ENCODE peak calls at places on chromosomes 7 and 10, in four cellular contexts. One of them, this sample, is unnamed.

GRCh38 chr7:156139112-156139511 is 326.8 kb upstream of the SHH start:
- DNase-seq in prostate gland: no peak
- DNase-seq in GM20000: no peak
- DNase-seq in GM03348: no peak
- DNase-seq in this sample: no peak

GRCh38 chr7:44980393-44981034 is 1.7 kb upstream of the MYO1G start:
- DNase-seq in prostate gland: no peak
- DNase-seq in GM20000: peak
- DNase-seq in GM03348: no peak
- DNase-seq in this sample: no peak

GRCh38 chr10:28276384-28276783 is 26.5 kb downstream of the MPP7 start:
- DNase-seq in prostate gland: no peak
- DNase-seq in GM20000: no peak
- DNase-seq in GM03348: no peak
- DNase-seq in this sample: peak

GRCh38 chr10:89414879-89415821 is 782 bp downstream of the IFIT5 start:
- DNase-seq in prostate gland: peak
- DNase-seq in GM20000: peak
- DNase-seq in GM03348: peak
- DNase-seq in this sample: no peak

GRCh38 chr7:119270045-119270464 is 1002.9 kb upstream of the KCND2 start:
- DNase-seq in prostate gland: no peak
- DNase-seq in GM20000: peak
- DNase-seq in GM03348: peak
- DNase-seq in this sample: peak

GRCh38 chr10:49759787-49760551 is 2.2 kb downstream of the OGDHL start:
- DNase-seq in prostate gland: no peak
- DNase-seq in GM20000: peak
- DNase-seq in GM03348: peak
- DNase-seq in this sample: peak

GRCh38 chr10:80122746-80123145 is 9.8 kb upstream of the PLAC9 start:
- DNase-seq in prostate gland: no peak
- DNase-seq in GM20000: no peak
- DNase-seq in GM03348: peak
- DNase-seq in this sample: no peak

GRCh38 chr10:86899670-86900276 is 57.6 kb downstream of the MMRN2 start:
- DNase-seq in prostate gland: peak
- DNase-seq in GM20000: peak
- DNase-seq in GM03348: peak
- DNase-seq in this sample: peak

GRCh38 chr10:43689618-43689954 is 40.9 kb upstream of the ZNF32 start:
- DNase-seq in prostate gland: peak
- DNase-seq in GM20000: peak
- DNase-seq in GM03348: peak
- DNase-seq in this sample: no peak

GRCh38 chr10:61417661-61418060 is 35.5 kb downstream of the TMEM26 start:
- DNase-seq in prostate gland: no peak
- DNase-seq in GM20000: no peak
- DNase-seq in GM03348: no peak
- DNase-seq in this sample: no peak

GRCh38 chr7:121019018-121019417 is 30.5 kb downstream of the CPED1 start:
- DNase-seq in prostate gland: no peak
- DNase-seq in GM20000: no peak
- DNase-seq in GM03348: peak
- DNase-seq in this sample: no peak

GRCh38 chr10:62443866-62444265 is 69.7 kb downstream of the ZNF365 start:
- DNase-seq in prostate gland: no peak
- DNase-seq in GM20000: no peak
- DNase-seq in GM03348: peak
- DNase-seq in this sample: no peak

GRCh38 chr7:151086802-151087246 is 549 bp downstream of the AGAP3 start:
- DNase-seq in prostate gland: no peak
- DNase-seq in GM20000: no peak
- DNase-seq in GM03348: peak
- DNase-seq in this sample: no peak

GRCh38 chr10:4771554-4772201 is 54.3 kb upstream of the AKR1E2 start:
- DNase-seq in prostate gland: no peak
- DNase-seq in GM20000: no peak
- DNase-seq in GM03348: peak
- DNase-seq in this sample: peak

GRCh38 chr7:100545636-100546128 is 6.7 kb downstream of the AGFG2 start:
- DNase-seq in prostate gland: peak
- DNase-seq in GM20000: peak
- DNase-seq in GM03348: peak
- DNase-seq in this sample: peak

GRCh38 chr7:82745820-82746219 is 302.2 kb upstream of the CACNA2D1 start:
- DNase-seq in prostate gland: no peak
- DNase-seq in GM20000: no peak
- DNase-seq in GM03348: no peak
- DNase-seq in this sample: no peak